ENCODE peak calls at places on chromosome 2, in four cellular contexts. G is stimulated activated CD4-positive, alpha-beta T cell treated with anti-CD3 and anti-CD28 coated beads, Interleukin-2, amount 100 ng/mL, for 48 hours; T is H9; Q is Daoy. L is an unnamed sample.

GRCh38 chr2:190488516-190489220 is 45.9 kb downstream of the NEMP2 start:
- DNase-seq in T (no peak), Q (no peak), G (no peak), L (no peak)

GRCh38 chr2:84939426-84940087 is 31.4 kb upstream of the KCMF1 start:
- DNase-seq in Q (no peak), G (peak; percentile 53), T (no peak), L (no peak)

GRCh38 chr2:40147360-40147759 is 304.5 kb downstream of the SLC8A1 start:
- DNase-seq in Q (no peak), T (no peak), G (no peak), L (no peak)

GRCh38 chr2:75224636-75225094 is 25.3 kb upstream of the TACR1 start:
- DNase-seq in Q (no peak), G (no peak), T (no peak), L (no peak)

GRCh38 chr2:152228215-152228614 is 52.7 kb upstream of the STAM2 start:
- DNase-seq in T (no peak), G (no peak), Q (no peak), L (no peak)

GRCh38 chr2:149664896-149665295 is 77.3 kb upstream of the MMADHC start:
- DNase-seq in G (no peak), Q (no peak), T (no peak), L (no peak)

GRCh38 chr2:101625387-101625786 is 72.1 kb upstream of the MAP4K4 start:
- DNase-seq in G (no peak), T (no peak), Q (no peak), L (no peak)

GRCh38 chr2:240644171-240644651 is 18.9 kb downstream of the GPR35 start:
- DNase-seq in T (peak; percentile 24), G (no peak), Q (no peak), L (no peak)

GRCh38 chr2:73842739-73843019 is 13.9 kb downstream of the STAMBP start:
- DNase-seq in T (no peak), Q (no peak), G (no peak), L (no peak)

GRCh38 chr2:179059026-179059680 is 9.2 kb upstream of the CCDC141 start:
- DNase-seq in G (no peak), Q (no peak), T (no peak), L (no peak)

L was measured in Caco-2.